ENCODE peak calls at places on chromosomes 5 and 9, in six cellular contexts. G, F, A, Z, O and V are unnamed samples. For H3K36me3, the result is how much of the 10 kb centered on the place peaks cover.

GRCh38 chr5:65418661-65419060 is 63.1 kb downstream of the ADAMTS6 start:
- DNase-seq in O (no peak), Z (peak), F (no peak), G (no peak), A (no peak), V (no peak)

GRCh38 chr9:135514342-135515082 is 6.7 kb upstream of the LCN1 start:
- DNase-seq in G (peak), O (no peak), A (no peak), F (peak), Z (no peak), V (peak)

GRCh38 chr5:127962491-127962890 is 121.1 kb upstream of the SLC12A2 start:
- DNase-seq in F (no peak), G (no peak), Z (no peak), A (no peak), O (no peak), V (no peak)

GRCh38 chr5:175873090-175873454 is 1.7 kb downstream of the CPLX2 start:
- DNase-seq in Z (no peak), A (no peak), F (no peak), G (no peak), O (no peak), V (no peak)

GRCh38 chr5:27144456-27144855 is 106.1 kb upstream of the CDH9 start:
- DNase-seq in O (no peak), F (no peak), G (no peak), Z (no peak), A (no peak), V (no peak)

GRCh38 chr5:170565077-170565476 is 61.3 kb downstream of the KCNIP1 start:
- DNase-seq in Z (no peak), G (no peak), A (no peak), F (no peak), O (no peak), V (no peak)

GRCh38 chr9:80995759-80996158 is 693.6 kb downstream of the TLE1 start:
- DNase-seq in A (no peak), F (no peak), Z (peak), G (no peak), O (no peak), V (no peak)

GRCh38 chr9:97854696-97855485 is 1.9 kb downstream of the FOXE1 start:
- DNase-seq in O (no peak), G (no peak), F (no peak), A (no peak), Z (no peak), V (no peak)

GRCh38 chr5:14231156-14231555 is 88.0 kb downstream of the TRIO start:
- DNase-seq in F (no peak), A (no peak), G (no peak), Z (peak), O (no peak), V (no peak)

GRCh38 chr9:86424246-86424891 is 70.2 kb upstream of the TUT7 start:
- DNase-seq in G (no peak), O (no peak), Z (peak), F (no peak), A (no peak), V (no peak)

GRCh38 chr5:179438041-179438441 is 92.8 kb upstream of the ADAMTS2 start:
- DNase-seq in G (no peak), O (peak), Z (no peak), A (no peak), F (peak), V (no peak)

GRCh38 chr5:72467421-72467820 is 39.8 kb downstream of the ZNF366 start:
- DNase-seq in Z (no peak), F (no peak), G (no peak), A (no peak), O (no peak), V (no peak)

GRCh38 chr9:89247431-89248370 is 63.3 kb upstream of the CKS2 start:
- DNase-seq in A (no peak), G (no peak), O (no peak), Z (peak), F (no peak), V (no peak)

GRCh38 chr9:133609311-133610098 is at the start of gene FAM163B:
- DNase-seq in A (peak), Z (peak), G (no peak), O (peak), F (no peak), V (no peak)

GRCh38 chr5:7886849-7887460 is 18.0 kb downstream of the MTRR start:
- DNase-seq in A (peak), F (no peak), Z (peak), G (no peak), O (no peak), V (no peak)

GRCh38 chr9:93960221-93960970 is 5.2 kb upstream of the BARX1 start:
- DNase-seq in A (no peak), F (no peak), G (peak), O (no peak), Z (no peak), V (no peak)
- H3K4me3 ChIP-seq in A (no peak), F (no peak), G (peak), O (no peak), Z (no peak), V (no peak)

GRCh38 chr5:159781626-159782157 is 134.6 kb upstream of the ADRA1B start:
- DNase-seq in F (peak), O (no peak), G (no peak), A (no peak), Z (no peak), V (no peak)
- H3K36me3 ChIP-seq in F (under half), O (under half), G (under half), A (under half), Z (under half), V (under half)

GRCh38 chr5:138035605-138036537 is 3.0 kb upstream of the FAM13B start:
- DNase-seq in O (peak), A (peak), Z (peak), F (peak), G (peak), V (peak)

GRCh38 chr5:138033916-138034315 is 1.0 kb upstream of the FAM13B start:
- DNase-seq in F (peak), O (no peak), G (no peak), Z (peak), A (no peak), V (no peak)

GRCh38 chr5:138032028-138032571 is 779 bp downstream of the FAM13B start:
- DNase-seq in G (peak), F (no peak), Z (peak), A (no peak), O (no peak), V (no peak)

GRCh38 chr5:138032572-138033274 is at the start of gene FAM13B:
- DNase-seq in Z (peak), A (peak), G (peak), O (peak), F (peak), V (peak)

GRCh38 chr5:138033275-138033808 is 463 bp upstream of the FAM13B start:
- DNase-seq in F (no peak), G (no peak), A (peak), Z (no peak), O (no peak), V (no peak)
- H3K27ac ChIP-seq in F (peak), G (peak), A (peak), Z (peak), O (peak), V (peak)

GRCh38 chr9:122406264-122406890 is 35.6 kb downstream of the PTGS1 start:
- DNase-seq in F (no peak), G (no peak), Z (no peak), A (peak), O (no peak), V (no peak)
- H3K4me3 ChIP-seq in F (no peak), G (no peak), Z (no peak), A (no peak), O (no peak), V (no peak)